ENCODE peak calls at places on chromosome 17, in eight cellular contexts. One of them, this sample, is unnamed.

GRCh38 chr17:14871921-14872320 is 393.2 kb downstream of the PMP22 start:
- DNase-seq in pancreas: no peak
- DNase-seq in cardiac muscle cell: no peak
- DNase-seq in PC-3: no peak
- DNase-seq in A549: no peak
- DNase-seq in right lobe of liver: no peak
- DNase-seq in HepG2: no peak
- DNase-seq in CD4-positive, alpha-beta T cell: no peak
- DNase-seq in this sample: no peak

GRCh38 chr17:48636177-48637018 is 10.2 kb upstream of the HOXB9 start:
- DNase-seq in pancreas: peak; percentile 51
- DNase-seq in cardiac muscle cell: peak; percentile 93
- DNase-seq in PC-3: peak; percentile 84
- DNase-seq in A549: peak; percentile 97
- DNase-seq in right lobe of liver: no peak
- DNase-seq in HepG2: peak; percentile 83
- DNase-seq in CD4-positive, alpha-beta T cell: peak; percentile 45
- DNase-seq in this sample: no peak

GRCh38 chr17:6465206-6466003 is 21.1 kb downstream of the PIMREG start:
- DNase-seq in pancreas: no peak
- DNase-seq in cardiac muscle cell: no peak
- DNase-seq in PC-3: no peak
- DNase-seq in A549: no peak
- DNase-seq in right lobe of liver: peak; percentile 7
- DNase-seq in HepG2: no peak
- DNase-seq in CD4-positive, alpha-beta T cell: no peak
- DNase-seq in this sample: no peak

GRCh38 chr17:32833076-32833475 is 43.8 kb downstream of the MYO1D start:
- DNase-seq in pancreas: no peak
- DNase-seq in cardiac muscle cell: peak; percentile 46
- DNase-seq in PC-3: no peak
- DNase-seq in A549: no peak
- DNase-seq in right lobe of liver: no peak
- DNase-seq in HepG2: no peak
- DNase-seq in CD4-positive, alpha-beta T cell: no peak
- DNase-seq in this sample: no peak

GRCh38 chr17:52024296-52024870 is 134.1 kb downstream of the CA10 start:
- DNase-seq in pancreas: no peak
- DNase-seq in cardiac muscle cell: no peak
- DNase-seq in PC-3: no peak
- DNase-seq in A549: no peak
- DNase-seq in right lobe of liver: no peak
- DNase-seq in HepG2: no peak
- DNase-seq in CD4-positive, alpha-beta T cell: no peak
- DNase-seq in this sample: peak; percentile 71

GRCh38 chr17:51590071-51590470 is 329.7 kb downstream of the UTP18 start:
- DNase-seq in pancreas: no peak
- DNase-seq in cardiac muscle cell: no peak
- DNase-seq in PC-3: no peak
- DNase-seq in A549: no peak
- DNase-seq in right lobe of liver: no peak
- DNase-seq in HepG2: no peak
- DNase-seq in CD4-positive, alpha-beta T cell: no peak
- DNase-seq in this sample: no peak

GRCh38 chr17:37608369-37609169 is 649 bp downstream of the SYNRG start:
- DNase-seq in pancreas: peak; percentile 17
- DNase-seq in cardiac muscle cell: peak; percentile 85
- DNase-seq in PC-3: peak; percentile 2
- DNase-seq in A549: peak; percentile 22
- DNase-seq in right lobe of liver: no peak
- DNase-seq in HepG2: peak; percentile 39
- DNase-seq in CD4-positive, alpha-beta T cell: peak; percentile 4
- DNase-seq in this sample: no peak

GRCh38 chr17:1019451-1019850 is 22.5 kb downstream of the TIMM22 start:
- DNase-seq in pancreas: no peak
- DNase-seq in cardiac muscle cell: peak; percentile 90
- DNase-seq in PC-3: no peak
- DNase-seq in A549: no peak
- DNase-seq in right lobe of liver: no peak
- DNase-seq in HepG2: no peak
- DNase-seq in CD4-positive, alpha-beta T cell: no peak
- DNase-seq in this sample: no peak

GRCh38 chr17:44540246-44541084 is 16.8 kb upstream of the FZD2 start:
- DNase-seq in pancreas: no peak
- DNase-seq in cardiac muscle cell: no peak
- DNase-seq in PC-3: no peak
- DNase-seq in A549: no peak
- DNase-seq in right lobe of liver: no peak
- DNase-seq in HepG2: no peak
- DNase-seq in CD4-positive, alpha-beta T cell: no peak
- DNase-seq in this sample: no peak

GRCh38 chr17:80296221-80296620 is 35.6 kb downstream of the RNF213 start:
- DNase-seq in pancreas: no peak
- DNase-seq in cardiac muscle cell: no peak
- DNase-seq in PC-3: no peak
- DNase-seq in A549: no peak
- DNase-seq in right lobe of liver: peak; percentile 51
- DNase-seq in HepG2: no peak
- DNase-seq in CD4-positive, alpha-beta T cell: no peak
- DNase-seq in this sample: no peak

GRCh38 chr17:32971171-32971570 is 20.5 kb upstream of the SPACA3 start:
- DNase-seq in pancreas: peak; percentile 90
- DNase-seq in cardiac muscle cell: no peak
- DNase-seq in PC-3: peak; percentile 65
- DNase-seq in A549: no peak
- DNase-seq in right lobe of liver: no peak
- DNase-seq in HepG2: no peak
- DNase-seq in CD4-positive, alpha-beta T cell: no peak
- DNase-seq in this sample: no peak

GRCh38 chr17:55609737-55610201 is 98.5 kb upstream of the SMIM36 start:
- DNase-seq in pancreas: peak; percentile 17
- DNase-seq in cardiac muscle cell: peak; percentile 13
- DNase-seq in PC-3: peak; percentile 14
- DNase-seq in A549: no peak
- DNase-seq in right lobe of liver: no peak
- DNase-seq in HepG2: no peak
- DNase-seq in CD4-positive, alpha-beta T cell: no peak
- DNase-seq in this sample: no peak

GRCh38 chr17:1143573-1143972 is 36.2 kb downstream of the ABR start:
- DNase-seq in pancreas: no peak
- DNase-seq in cardiac muscle cell: peak; percentile 71
- DNase-seq in PC-3: no peak
- DNase-seq in A549: no peak
- DNase-seq in right lobe of liver: no peak
- DNase-seq in HepG2: no peak
- DNase-seq in CD4-positive, alpha-beta T cell: no peak
- DNase-seq in this sample: no peak

GRCh38 chr17:32496348-32497078 is 9.7 kb downstream of the CDK5R1 start:
- DNase-seq in pancreas: no peak
- DNase-seq in cardiac muscle cell: peak; percentile 57
- DNase-seq in PC-3: peak; percentile 75
- DNase-seq in A549: no peak
- DNase-seq in right lobe of liver: no peak
- DNase-seq in HepG2: no peak
- DNase-seq in CD4-positive, alpha-beta T cell: no peak
- DNase-seq in this sample: peak; percentile 50

GRCh38 chr17:38914741-38915638 is 10.4 kb upstream of the LASP1NB start:
- DNase-seq in pancreas: no peak
- DNase-seq in cardiac muscle cell: no peak
- DNase-seq in PC-3: no peak
- DNase-seq in A549: peak; percentile 51
- DNase-seq in right lobe of liver: peak; percentile 83
- DNase-seq in HepG2: peak; percentile 93
- DNase-seq in CD4-positive, alpha-beta T cell: no peak
- DNase-seq in this sample: no peak

GRCh38 chr17:69423450-69423849 is 9.0 kb downstream of the MAP2K6 start:
- DNase-seq in pancreas: no peak
- DNase-seq in cardiac muscle cell: no peak
- DNase-seq in PC-3: no peak
- DNase-seq in A549: no peak
- DNase-seq in right lobe of liver: no peak
- DNase-seq in HepG2: no peak
- DNase-seq in CD4-positive, alpha-beta T cell: no peak
- DNase-seq in this sample: no peak

GRCh38 chr17:81865733-81866439 is 5.3 kb downstream of the ARHGDIA start:
- DNase-seq in pancreas: peak; percentile 95
- DNase-seq in cardiac muscle cell: no peak
- DNase-seq in PC-3: peak; percentile 45
- DNase-seq in A549: no peak
- DNase-seq in right lobe of liver: peak; percentile 97
- DNase-seq in HepG2: peak; percentile 68
- DNase-seq in CD4-positive, alpha-beta T cell: no peak
- DNase-seq in this sample: no peak

GRCh38 chr17:2266045-2266864 is 37.3 kb downstream of the SMG6 start:
- DNase-seq in pancreas: no peak
- DNase-seq in cardiac muscle cell: no peak
- DNase-seq in PC-3: no peak
- DNase-seq in A549: no peak
- DNase-seq in right lobe of liver: no peak
- DNase-seq in HepG2: no peak
- DNase-seq in CD4-positive, alpha-beta T cell: peak; percentile 63
- DNase-seq in this sample: no peak

GRCh38 chr17:46057366-46057765 is 58.3 kb downstream of the STH start:
- DNase-seq in pancreas: no peak
- DNase-seq in cardiac muscle cell: no peak
- DNase-seq in PC-3: peak; percentile 27
- DNase-seq in A549: peak; percentile 50
- DNase-seq in right lobe of liver: no peak
- DNase-seq in HepG2: no peak
- DNase-seq in CD4-positive, alpha-beta T cell: no peak
- DNase-seq in this sample: no peak

GRCh38 chr17:8290043-8290442 is 1.6 kb downstream of the RANGRF start:
- DNase-seq in pancreas: no peak
- DNase-seq in cardiac muscle cell: no peak
- DNase-seq in PC-3: peak; percentile 34
- DNase-seq in A549: no peak
- DNase-seq in right lobe of liver: no peak
- DNase-seq in HepG2: no peak
- DNase-seq in CD4-positive, alpha-beta T cell: no peak
- DNase-seq in this sample: peak; percentile 32
- H3K9me3 ChIP-seq in pancreas: no peaks in the 10 kb centered on the region
- H3K9me3 ChIP-seq in cardiac muscle cell: no peaks in the 10 kb centered on the region
- H3K9me3 ChIP-seq in PC-3: no peaks in the 10 kb centered on the region
- H3K9me3 ChIP-seq in A549: no peaks in the 10 kb centered on the region
- H3K9me3 ChIP-seq in right lobe of liver: no peaks in the 10 kb centered on the region
- H3K9me3 ChIP-seq in HepG2: no peaks in the 10 kb centered on the region
- H3K9me3 ChIP-seq in CD4-positive, alpha-beta T cell: no peaks in the 10 kb centered on the region
- H3K9me3 ChIP-seq in this sample: no peaks in the 10 kb centered on the region

GRCh38 chr17:31476525-31477416 is 85.3 kb downstream of the RAB11FIP4 start:
- DNase-seq in pancreas: no peak
- DNase-seq in cardiac muscle cell: no peak
- DNase-seq in PC-3: no peak
- DNase-seq in A549: no peak
- DNase-seq in right lobe of liver: no peak
- DNase-seq in HepG2: peak; percentile 37
- DNase-seq in CD4-positive, alpha-beta T cell: no peak
- DNase-seq in this sample: no peak

GRCh38 chr17:31479524-31479923 is 88.0 kb downstream of the RAB11FIP4 start:
- DNase-seq in pancreas: no peak
- DNase-seq in cardiac muscle cell: no peak
- DNase-seq in PC-3: no peak
- DNase-seq in A549: no peak
- DNase-seq in right lobe of liver: no peak
- DNase-seq in HepG2: no peak
- DNase-seq in CD4-positive, alpha-beta T cell: no peak
- DNase-seq in this sample: no peak

GRCh38 chr17:31475378-31476162 is 84.1 kb downstream of the RAB11FIP4 start:
- DNase-seq in pancreas: no peak
- DNase-seq in cardiac muscle cell: no peak
- DNase-seq in PC-3: no peak
- DNase-seq in A549: no peak
- DNase-seq in right lobe of liver: peak; percentile 68
- DNase-seq in HepG2: peak; percentile 96
- DNase-seq in CD4-positive, alpha-beta T cell: no peak
- DNase-seq in this sample: no peak

GRCh38 chr17:31479009-31479408 is 87.5 kb downstream of the RAB11FIP4 start:
- DNase-seq in pancreas: no peak
- DNase-seq in cardiac muscle cell: no peak
- DNase-seq in PC-3: no peak
- DNase-seq in A549: no peak
- DNase-seq in right lobe of liver: no peak
- DNase-seq in HepG2: no peak
- DNase-seq in CD4-positive, alpha-beta T cell: no peak
- DNase-seq in this sample: no peak

GRCh38 chr17:31477417-31478055 is 86.1 kb downstream of the RAB11FIP4 start:
- DNase-seq in pancreas: no peak
- DNase-seq in cardiac muscle cell: no peak
- DNase-seq in PC-3: no peak
- DNase-seq in A549: no peak
- DNase-seq in right lobe of liver: no peak
- DNase-seq in HepG2: no peak
- DNase-seq in CD4-positive, alpha-beta T cell: no peak
- DNase-seq in this sample: no peak
- H3K9me3 ChIP-seq in pancreas: no peaks in the 10 kb centered on the region
- H3K9me3 ChIP-seq in cardiac muscle cell: no peaks in the 10 kb centered on the region
- H3K9me3 ChIP-seq in PC-3: no peaks in the 10 kb centered on the region
- H3K9me3 ChIP-seq in A549: no peaks in the 10 kb centered on the region
- H3K9me3 ChIP-seq in right lobe of liver: no peaks in the 10 kb centered on the region
- H3K9me3 ChIP-seq in HepG2: no peaks in the 10 kb centered on the region
- H3K9me3 ChIP-seq in CD4-positive, alpha-beta T cell: no peaks in the 10 kb centered on the region
- H3K9me3 ChIP-seq in this sample: no peaks in the 10 kb centered on the region

DNA sequence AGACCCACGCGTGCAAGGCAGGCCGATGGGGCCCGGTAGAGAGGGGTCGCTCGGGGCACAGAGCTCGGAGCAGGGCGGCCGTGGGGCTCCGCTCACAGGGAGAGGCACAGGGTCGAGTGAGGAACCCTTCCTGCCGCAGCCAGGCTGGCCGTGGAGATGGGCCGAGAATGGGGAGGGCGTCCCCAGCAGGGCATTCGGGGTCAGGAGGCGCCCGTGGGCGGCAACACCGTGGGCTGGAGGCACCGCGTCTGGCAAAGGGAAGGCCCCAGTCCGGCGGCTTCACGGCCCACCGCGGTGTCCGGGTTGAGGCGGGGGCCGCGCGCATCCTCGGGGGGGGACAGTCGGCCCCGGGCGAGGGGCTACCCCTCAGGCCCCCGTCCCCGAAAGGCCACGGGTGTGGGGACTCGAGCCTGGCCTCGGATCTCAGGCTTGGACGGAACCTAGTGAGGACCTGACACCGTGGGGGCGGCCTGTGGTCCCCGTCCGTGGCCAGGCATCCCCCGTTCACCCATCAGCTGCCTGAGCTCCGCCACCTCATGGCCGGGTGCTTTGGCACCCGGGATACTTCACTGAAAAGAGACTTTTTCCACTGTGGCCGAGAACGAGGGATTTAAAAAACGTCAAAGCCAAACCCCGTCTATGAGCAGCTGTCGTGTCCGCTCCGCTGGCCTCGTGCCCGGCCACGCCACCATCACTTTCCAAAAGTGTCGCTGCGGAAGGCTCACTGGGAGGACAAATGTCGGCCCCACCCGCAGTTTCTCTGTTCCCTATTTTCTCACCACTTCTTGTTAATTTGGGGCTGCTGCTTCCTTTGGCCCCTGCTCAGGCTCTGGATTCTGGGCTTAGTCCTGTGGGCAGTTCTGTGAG is 73.6 kb downstream of the METRNL start:
- DNase-seq in pancreas: no peak
- DNase-seq in cardiac muscle cell: no peak
- DNase-seq in PC-3: no peak
- DNase-seq in A549: no peak
- DNase-seq in right lobe of liver: no peak
- DNase-seq in HepG2: no peak
- DNase-seq in CD4-positive, alpha-beta T cell: no peak
- DNase-seq in this sample: no peak
- H3K9me3 ChIP-seq in pancreas: no peaks in the 10 kb centered on the region
- H3K9me3 ChIP-seq in cardiac muscle cell: no peaks in the 10 kb centered on the region
- H3K9me3 ChIP-seq in PC-3: no peaks in the 10 kb centered on the region
- H3K9me3 ChIP-seq in A549: no peaks in the 10 kb centered on the region
- H3K9me3 ChIP-seq in right lobe of liver: no peaks in the 10 kb centered on the region
- H3K9me3 ChIP-seq in HepG2: no peaks in the 10 kb centered on the region
- H3K9me3 ChIP-seq in CD4-positive, alpha-beta T cell: no peaks in the 10 kb centered on the region
- H3K9me3 ChIP-seq in this sample: no peaks in the 10 kb centered on the region

GRCh38 chr17:61701978-61702377 is 111.0 kb upstream of the NACA2 start:
- DNase-seq in pancreas: no peak
- DNase-seq in cardiac muscle cell: no peak
- DNase-seq in PC-3: no peak
- DNase-seq in A549: no peak
- DNase-seq in right lobe of liver: no peak
- DNase-seq in HepG2: no peak
- DNase-seq in CD4-positive, alpha-beta T cell: no peak
- DNase-seq in this sample: no peak
- H3K9me3 ChIP-seq in pancreas: no peaks in the 10 kb centered on the region
- H3K9me3 ChIP-seq in cardiac muscle cell: no peaks in the 10 kb centered on the region
- H3K9me3 ChIP-seq in PC-3: peaks cover 15% of the 10 kb centered on the region
- H3K9me3 ChIP-seq in A549: peaks cover 41% of the 10 kb centered on the region
- H3K9me3 ChIP-seq in right lobe of liver: peaks cover 6% of the 10 kb centered on the region
- H3K9me3 ChIP-seq in HepG2: peaks cover 24% of the 10 kb centered on the region
- H3K9me3 ChIP-seq in CD4-positive, alpha-beta T cell: peaks cover 40% of the 10 kb centered on the region
- H3K9me3 ChIP-seq in this sample: peaks cover 28% of the 10 kb centered on the region

This sample was measured in MG63.